ENCODE peak calls at places on chromosomes 12 and 14, in seven cellular contexts. O, D, B, T, G, K and W are unnamed samples.

GRCh38 chr12:112421363-112421762 is 2.6 kb downstream of the PTPN11 start:
- DNase-seq in D (no peak), T (no peak), G (no peak), B (no peak), O (no peak), K (no peak), W (no peak)

GRCh38 chr12:45669093-45669492 is 60.4 kb upstream of the ARID2 start:
- DNase-seq in T (no peak), B (peak), D (no peak), G (no peak), O (no peak), K (no peak), W (no peak)

GRCh38 chr12:102095677-102096263 is 24.1 kb downstream of the NUP37 start:
- DNase-seq in T (peak), G (no peak), D (peak), K (no peak), B (peak), O (no peak), W (peak)

GRCh38 chr14:63342381-63342780 is 23.6 kb upstream of the GPHB5 start:
- DNase-seq in O (no peak), T (no peak), B (no peak), K (no peak), D (no peak), G (no peak), W (peak)

GRCh38 chr12:4867384-4867783 is 42.3 kb upstream of the KCNA1 start:
- DNase-seq in K (no peak), B (no peak), D (no peak), T (no peak), O (no peak), G (no peak), W (no peak)

GRCh38 chr14:105891221-105891602 is 364.8 kb downstream of the TMEM121 start:
- DNase-seq in T (no peak), D (no peak), B (no peak), O (peak), G (no peak), K (no peak), W (no peak)

GRCh38 chr12:122382919-122383350 is 39.5 kb downstream of the CLIP1 start:
- DNase-seq in G (no peak), K (no peak), D (no peak), B (no peak), O (no peak), T (no peak), W (no peak)

GRCh38 chr12:5433081-5433839 is 1.4 kb downstream of the NTF3 start:
- DNase-seq in O (peak), T (no peak), K (no peak), B (no peak), D (no peak), G (no peak), W (no peak)

GRCh38 chr12:31728289-31728916 is 418 bp downstream of the AMN1 start:
- DNase-seq in G (no peak), K (peak), T (no peak), B (no peak), D (no peak), O (no peak), W (no peak)